ENCODE peak calls at places on chromosome 3, in six cellular contexts. I, N, W, Y, G and Z are unnamed samples.
A peak's percentile ranks its signal among the peaks of the same experiment; 100 is the strongest.

GRCh38 chr3:196754215-196754937 is 14.7 kb downstream of the PAK2 start:
- DNase-seq in Y (no peak), G (no peak), N (no peak), I (no peak), W (no peak), Z (no peak)

GRCh38 chr3:88385090-88385489 is 235.3 kb downstream of the C3orf38 start:
- DNase-seq in Y (peak; percentile 9), W (no peak), N (no peak), I (no peak), G (no peak), Z (peak; percentile 0)

GRCh38 chr3:159165972-159166371 is 364.1 kb downstream of the MFSD1 start:
- DNase-seq in W (no peak), G (no peak), I (no peak), Y (no peak), N (no peak), Z (no peak)

GRCh38 chr3:45673273-45673672 is 15.9 kb upstream of the SACM1L start:
- DNase-seq in I (no peak), W (no peak), N (no peak), G (no peak), Y (no peak), Z (no peak)

GRCh38 chr3:43327184-43327950 is 41.0 kb downstream of the SNRK start:
- DNase-seq in I (no peak), N (peak; percentile 74), W (no peak), G (no peak), Y (no peak), Z (no peak)

GRCh38 chr3:126746395-126747177 is 42.5 kb downstream of the CHCHD6 start:
- DNase-seq in I (no peak), Y (peak; percentile 8), N (peak; percentile 84), G (peak; percentile 42), W (peak; percentile 74), Z (peak; percentile 71)

GRCh38 chr3:58164199-58164879 is 46.4 kb downstream of the DNASE1L3 start:
- DNase-seq in G (peak; percentile 57), W (peak; percentile 81), N (peak; percentile 78), I (no peak), Y (no peak), Z (peak; percentile 69)

GRCh38 chr3:128698211-128699011 is 27.6 kb upstream of the RAB7A start:
- DNase-seq in I (no peak), W (no peak), Y (no peak), N (peak; percentile 34), G (peak; percentile 40), Z (no peak)

GRCh38 chr3:31755911-31756658 is 223.4 kb downstream of the STT3B start:
- DNase-seq in Y (no peak), W (no peak), G (no peak), N (no peak), I (no peak), Z (peak; percentile 23)

GRCh38 chr3:130423064-130423463 is 77.6 kb downstream of the COL6A5 start:
- DNase-seq in Y (no peak), N (no peak), I (no peak), G (no peak), W (no peak), Z (no peak)

GRCh38 chr3:81378552-81379288 is 382.7 kb downstream of the GBE1 start:
- DNase-seq in N (no peak), Y (no peak), G (no peak), W (no peak), I (no peak), Z (no peak)

GRCh38 chr3:194379651-194380050 is 10.1 kb upstream of the LRRC15 start:
- DNase-seq in N (no peak), G (no peak), Y (no peak), I (no peak), W (no peak), Z (no peak)

GRCh38 chr3:17979248-17979647 is 236.8 kb upstream of the TBC1D5 start:
- DNase-seq in G (no peak), Y (no peak), W (no peak), I (no peak), N (no peak), Z (no peak)

GRCh38 chr3:66398228-66399025 is 102.4 kb downstream of the LRIG1 start:
- DNase-seq in Y (peak; percentile 17), W (peak; percentile 56), N (no peak), I (no peak), G (no peak), Z (peak; percentile 53)

GRCh38 chr3:157360044-157360443 is 76.6 kb upstream of the PTX3 start:
- DNase-seq in W (peak; percentile 93), Y (peak; percentile 75), N (peak; percentile 93), I (no peak), G (no peak), Z (peak; percentile 85)

DNA sequence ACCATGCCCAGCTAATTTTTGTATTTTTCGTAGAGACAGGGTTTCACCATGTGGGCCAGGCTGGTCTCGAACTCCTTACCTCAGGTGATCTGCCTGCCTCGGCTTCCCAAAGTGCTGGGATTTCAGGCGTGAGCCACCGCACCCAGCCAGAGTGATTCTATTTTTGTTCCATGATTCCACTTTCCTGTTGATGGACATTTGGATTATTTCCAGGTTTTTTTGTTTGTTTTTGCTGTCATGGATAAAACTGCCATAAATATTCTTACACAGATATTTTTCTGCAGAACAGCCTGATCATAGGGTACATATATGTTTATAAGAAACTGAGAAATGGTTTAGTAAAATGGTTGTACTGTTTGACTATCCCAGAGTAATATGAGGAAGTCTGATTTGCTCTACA is 42.8 kb downstream of the MAP6D1 start:
- DNase-seq in G (no peak), I (no peak), N (no peak), Y (no peak), W (no peak), Z (no peak)
- H3K36me3 ChIP-seq in G (no peaks in the 10 kb centered on the region), I (peaks cover 21% of the 10 kb centered on the region), N (peaks cover 9% of the 10 kb centered on the region), Y (peaks cover 35% of the 10 kb centered on the region), W (peaks cover 43% of the 10 kb centered on the region), Z (peaks cover 12% of the 10 kb centered on the region)

GRCh38 chr3:113895964-113896363 is 51.8 kb upstream of the ZDHHC23 start:
- DNase-seq in Y (no peak), N (no peak), I (no peak), G (no peak), W (no peak), Z (peak; percentile 40)

GRCh38 chr3:113897373-113897777 is 50.4 kb upstream of the ZDHHC23 start:
- DNase-seq in I (no peak), G (no peak), W (no peak), Y (peak; percentile 44), N (no peak), Z (peak; percentile 74)

GRCh38 chr3:113898892-113899291 is 48.9 kb upstream of the ZDHHC23 start:
- DNase-seq in Y (no peak), G (no peak), N (peak; percentile 44), I (no peak), W (peak; percentile 50), Z (no peak)

GRCh38 chr3:113896930-113897329 is 50.9 kb upstream of the ZDHHC23 start:
- DNase-seq in G (no peak), N (no peak), I (no peak), W (no peak), Y (no peak), Z (no peak)

GRCh38 chr3:113894927-113895326 is 52.9 kb upstream of the ZDHHC23 start:
- DNase-seq in W (no peak), G (no peak), N (no peak), I (no peak), Y (no peak), Z (no peak)
- TF ChIP-seq CTCF in W (no peak), G (no peak), N (no peak), I (no peak), Y (no peak), Z (no peak)

GRCh38 chr3:26074080-26074479 is 284.2 kb downstream of the OXSM start:
- DNase-seq in Y (no peak), N (no peak), W (no peak), G (no peak), I (no peak), Z (no peak)
- H3K36me3 ChIP-seq in Y (no peaks in the 10 kb centered on the region), N (no peaks in the 10 kb centered on the region), W (no peaks in the 10 kb centered on the region), G (no peaks in the 10 kb centered on the region), I (no peaks in the 10 kb centered on the region), Z (no peaks in the 10 kb centered on the region)

DNA sequence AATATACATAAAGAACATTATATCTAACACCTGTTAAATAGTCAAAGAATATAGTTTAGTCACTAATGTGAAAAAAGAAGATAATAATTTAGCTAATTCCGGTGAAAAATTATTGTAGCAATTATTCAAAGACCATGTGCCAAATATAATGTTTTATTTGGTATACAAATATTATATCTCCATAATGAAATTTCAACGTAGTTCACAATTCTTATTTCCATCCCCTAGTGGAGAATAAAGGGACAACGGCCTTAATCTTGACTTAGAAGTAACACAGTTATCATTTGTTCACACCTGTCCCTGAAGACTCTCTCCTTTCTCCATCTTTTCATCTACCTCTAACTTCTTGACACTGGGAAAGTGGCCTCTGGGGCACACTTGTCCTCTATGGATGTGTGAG is 213.4 kb downstream of the ERC2 start:
- DNase-seq in N (no peak), G (no peak), I (no peak), Y (no peak), W (no peak), Z (peak; percentile 7)
- TF ChIP-seq CTCF in N (peak; percentile 42), G (no peak), I (no peak), Y (peak; percentile 38), W (peak; percentile 24), Z (peak; percentile 11)

DNA sequence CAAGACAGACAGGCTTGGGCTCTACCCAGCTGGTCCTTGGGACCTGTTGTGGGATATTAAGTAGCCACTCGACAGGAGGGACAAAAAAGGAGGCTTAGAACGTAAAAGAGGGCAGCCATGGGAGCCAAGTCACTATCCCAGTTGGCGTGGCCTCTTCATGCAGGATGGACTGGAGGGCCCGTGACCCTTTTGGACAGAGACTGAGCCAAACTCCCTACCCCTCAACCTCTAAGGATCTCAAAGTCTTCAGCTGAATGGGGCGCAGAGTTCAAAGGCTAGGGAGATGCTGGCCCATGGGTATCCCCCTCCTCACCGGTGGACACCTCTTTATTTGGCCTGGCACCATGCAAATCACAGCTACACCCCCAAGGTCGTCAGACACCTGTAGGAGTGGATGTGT is 57.8 kb upstream of the SEC13 start:
- DNase-seq in W (no peak), I (no peak), G (no peak), Y (no peak), N (no peak), Z (no peak)
- H3K36me3 ChIP-seq in W (no peaks in the 10 kb centered on the region), I (no peaks in the 10 kb centered on the region), G (no peaks in the 10 kb centered on the region), Y (no peaks in the 10 kb centered on the region), N (no peaks in the 10 kb centered on the region), Z (no peaks in the 10 kb centered on the region)

GRCh38 chr3:175422744-175423143 is 563.6 kb downstream of the NAALADL2 start:
- DNase-seq in I (no peak), Y (no peak), G (no peak), W (no peak), N (no peak), Z (peak; percentile 35)
- TF ChIP-seq CTCF in I (no peak), Y (peak; percentile 14), G (no peak), W (no peak), N (no peak), Z (no peak)